ENCODE peak calls at places on chromosomes 13 and 19, in six cellular contexts. V, K, I, B, P and D are unnamed samples.

GRCh38 chr13:99009987-99010551 is 32.2 kb upstream of the DOCK9 start:
- DNase-seq in I (no peak), P (no peak), B (no peak), V (no peak), K (no peak), D (no peak)

GRCh38 chr13:37954191-37954590 is 84.6 kb upstream of the TRPC4 start:
- DNase-seq in I (no peak), V (no peak), K (no peak), B (no peak), P (no peak), D (no peak)

GRCh38 chr19:43496960-43497359 is 7.6 kb downstream of the PHLDB3 start:
- DNase-seq in P (no peak), I (no peak), K (no peak), V (no peak), B (no peak), D (no peak)

GRCh38 chr13:45292176-45292575 is 48.8 kb downstream of the TPT1 start:
- DNase-seq in K (no peak), I (no peak), V (no peak), P (no peak), B (no peak), D (no peak)

GRCh38 chr19:7191946-7192691 is 102.1 kb downstream of the INSR start:
- DNase-seq in B (no peak), P (no peak), K (no peak), I (no peak), V (peak), D (no peak)

GRCh38 chr19:18639706-18640105 is 2.9 kb downstream of the KLHL26 start:
- DNase-seq in P (no peak), V (no peak), K (no peak), B (no peak), I (no peak), D (no peak)

GRCh38 chr19:40263440-40264313 is 21.5 kb downstream of the AKT2 start:
- DNase-seq in K (no peak), B (no peak), V (no peak), P (no peak), I (no peak), D (peak)

GRCh38 chr19:31232871-31233270 is 116.4 kb downstream of the TSHZ3 start:
- DNase-seq in V (no peak), I (no peak), B (no peak), P (no peak), K (no peak), D (no peak)

GRCh38 chr13:90300015-90300414 is 1047.5 kb upstream of the MIR17HG start:
- DNase-seq in K (no peak), P (no peak), I (no peak), V (no peak), B (no peak), D (no peak)

GRCh38 chr19:452829-453228 is 8.0 kb downstream of the SHC2 start:
- DNase-seq in P (no peak), V (no peak), K (no peak), B (no peak), I (no peak), D (no peak)

GRCh38 chr13:19810151-19810550 is 27.4 kb upstream of the PSPC1 start:
- DNase-seq in V (no peak), B (no peak), P (no peak), K (no peak), I (no peak), D (no peak)

GRCh38 chr13:110712081-110712848 is 1.2 kb upstream of the ING1 start:
- DNase-seq in B (peak), K (peak), P (peak), I (peak), V (peak), D (peak)

GRCh38 chr19:44072543-44073401 is 813 bp downstream of the ZNF284 start:
- DNase-seq in K (no peak), V (no peak), B (peak), I (no peak), P (peak), D (peak)

GRCh38 chr13:33213797-33214196 is 71.8 kb downstream of the STARD13 start:
- DNase-seq in B (peak), I (no peak), K (no peak), P (no peak), V (no peak), D (no peak)

GRCh38 chr19:6047741-6048231 is 62.5 kb downstream of the RFX2 start:
- DNase-seq in I (peak), P (peak), K (no peak), B (peak), V (no peak), D (peak)

GRCh38 chr13:57138988-57139387 is 1.7 kb upstream of the PRR20A start:
- DNase-seq in V (no peak), I (no peak), P (no peak), K (no peak), B (no peak), D (no peak)

GRCh38 chr19:38837656-38838121 is 6.1 kb upstream of the ECH1 start:
- DNase-seq in B (no peak), K (no peak), P (no peak), I (peak), V (no peak), D (no peak)

GRCh38 chr19:41912899-41913475 is 15.3 kb downstream of the ERFL start:
- DNase-seq in P (no peak), K (no peak), V (no peak), B (no peak), I (no peak), D (no peak)

GRCh38 chr19:41501854-41502253 is 58.9 kb downstream of the ERICH4 start:
- DNase-seq in B (no peak), V (no peak), K (no peak), P (no peak), I (no peak), D (no peak)

GRCh38 chr13:111516712-111517640 is 196.5 kb downstream of the TEX29 start:
- DNase-seq in P (no peak), I (peak), K (no peak), B (no peak), V (no peak), D (no peak)

GRCh38 chr19:52258426-52258825 is 11.0 kb upstream of the ZNF766 start:
- DNase-seq in K (no peak), B (no peak), P (peak), I (no peak), V (no peak), D (no peak)

GRCh38 chr13:35984776-35985453 is 146.3 kb downstream of the DCLK1 start:
- DNase-seq in P (no peak), V (no peak), K (no peak), I (no peak), B (no peak), D (no peak)

GRCh38 chr13:40063278-40063698 is 407.8 kb downstream of the COG6 start:
- DNase-seq in B (no peak), P (no peak), I (no peak), K (no peak), V (no peak), D (peak)

GRCh38 chr19:5293607-5294089 is 47.0 kb downstream of the PTPRS start:
- DNase-seq in K (no peak), B (no peak), V (no peak), I (no peak), P (no peak), D (peak)

GRCh38 chr19:17184381-17184841 is 30.7 kb upstream of the USE1 start:
- DNase-seq in P (no peak), K (peak), V (peak), B (peak), I (no peak), D (no peak)

GRCh38 chr13:29849071-29849541 is 1.3 kb downstream of the UBL3 start:
- DNase-seq in V (peak), K (peak), P (peak), I (no peak), B (peak), D (peak)

GRCh38 chr19:4722671-4723464 is 774 bp downstream of the DPP9 start:
- DNase-seq in B (peak), P (no peak), V (peak), I (no peak), K (no peak), D (no peak)

GRCh38 chr19:2761876-2762782 is 20.9 kb downstream of the SGTA start:
- DNase-seq in I (no peak), P (no peak), B (no peak), K (no peak), V (no peak), D (no peak)

GRCh38 chr19:54168174-54168917 is 4.6 kb downstream of the TMC4 start:
- DNase-seq in B (peak), I (peak), P (peak), K (peak), V (peak), D (peak)

GRCh38 chr19:39200818-39201145 is 3.3 kb downstream of the SYCN start:
- DNase-seq in K (no peak), P (no peak), V (no peak), I (no peak), B (no peak), D (no peak)

GRCh38 chr13:113836917-113837553 is 26.8 kb downstream of the GAS6 start:
- DNase-seq in K (no peak), B (peak), V (no peak), I (peak), P (no peak), D (peak)

GRCh38 chr13:40114305-40114896 is 458.9 kb downstream of the COG6 start:
- DNase-seq in B (no peak), V (no peak), P (no peak), K (no peak), I (no peak), D (no peak)

GRCh38 chr19:9673912-9674668 is 810 bp downstream of the ZNF562 start:
- DNase-seq in I (no peak), V (peak), B (peak), K (no peak), P (peak), D (no peak)

GRCh38 chr19:8388612-8388958 is 1.6 kb upstream of the RAB11B start:
- DNase-seq in I (no peak), K (no peak), P (no peak), B (no peak), V (no peak), D (no peak)

GRCh38 chr13:89763011-89763410 is 1584.5 kb upstream of the MIR17HG start:
- DNase-seq in V (no peak), B (no peak), P (no peak), K (no peak), I (no peak), D (no peak)

GRCh38 chr19:7918615-7919421 is 1.3 kb upstream of the SNAPC2 start:
- DNase-seq in P (no peak), V (no peak), I (no peak), K (no peak), B (no peak), D (no peak)

GRCh38 chr19:45294291-45295029 is 28.2 kb downstream of the CKM start:
- DNase-seq in P (no peak), K (no peak), I (no peak), B (no peak), V (no peak), D (peak)

GRCh38 chr13:98143601-98144500 is 957 bp downstream of the FARP1 start:
- DNase-seq in K (no peak), V (no peak), B (peak), I (no peak), P (peak), D (no peak)